ENCODE peak calls at places on chromosomes 2 and 18, in seven cellular contexts. F is K562, L is GM12878, C is HCT116, Y is H1, I is endothelial cell of umbilical vein, H is HepG2. N is an unnamed sample.

GRCh38 chr2:73716518-73717250 is 20.5 kb downstream of the TPRKB start:
- DNase-seq in F (no peak), L (no peak), C (no peak), Y (no peak), I (peak; percentile 80), H (peak; percentile 73), N (no peak)

GRCh38 chr2:121038831-121039230 is 246.2 kb downstream of the TFCP2L1 start:
- DNase-seq in F (no peak), L (no peak), C (no peak), Y (no peak), I (no peak), H (no peak), N (peak; percentile 64)

GRCh38 chr18:62460851-62461300 is 61.9 kb upstream of the ZCCHC2 start:
- DNase-seq in F (no peak), L (no peak), C (no peak), Y (no peak), I (no peak), H (peak; percentile 99), N (no peak)

GRCh38 chr2:24819442-24820174 is 26.4 kb downstream of the CENPO start:
- DNase-seq in F (no peak), L (no peak), C (no peak), Y (no peak), I (no peak), H (no peak), N (peak; percentile 24)

GRCh38 chr2:12762976-12763375 is 46.2 kb downstream of the TRIB2 start:
- DNase-seq in F (no peak), L (no peak), C (no peak), Y (no peak), I (no peak), H (no peak), N (no peak)

GRCh38 chr18:69757733-69758132 is 189.9 kb downstream of the CD226 start:
- DNase-seq in F (no peak), L (no peak), C (no peak), Y (no peak), I (no peak), H (no peak), N (no peak)

GRCh38 chr18:52499646-52500045 is 159.6 kb downstream of the DCC start:
- DNase-seq in F (no peak), L (no peak), C (no peak), Y (no peak), I (no peak), H (peak; percentile 33), N (no peak)

GRCh38 chr2:212428685-212429480 is 109.7 kb downstream of the ERBB4 start:
- DNase-seq in F (no peak), L (no peak), C (no peak), Y (no peak), I (no peak), H (no peak), N (no peak)

GRCh38 chr18:62621546-62621945 is 93.8 kb upstream of the PHLPP1 start:
- DNase-seq in F (no peak), L (no peak), C (no peak), Y (no peak), I (peak; percentile 53), H (no peak), N (no peak)

GRCh38 chr2:237956402-237956736 is 10.4 kb upstream of the UBE2F start:
- DNase-seq in F (no peak), L (no peak), C (no peak), Y (no peak), I (no peak), H (no peak), N (peak; percentile 80)

GRCh38 chr18:60070631-60071030 is 170.8 kb downstream of the PMAIP1 start:
- DNase-seq in F (no peak), L (no peak), C (no peak), Y (no peak), I (no peak), H (no peak), N (no peak)

GRCh38 chr2:216090369-216090786 is 8.7 kb downstream of the TMEM169 start:
- DNase-seq in F (no peak), L (no peak), C (no peak), Y (no peak), I (no peak), H (no peak), N (no peak)

GRCh38 chr2:238169708-238170251 is 11.0 kb downstream of the ERFE start:
- DNase-seq in F (no peak), L (no peak), C (no peak), Y (no peak), I (peak; percentile 81), H (no peak), N (peak; percentile 20)

GRCh38 chr2:86038291-86039081 is 67.2 kb downstream of the POLR1A start:
- DNase-seq in F (no peak), L (no peak), C (no peak), Y (no peak), I (peak; percentile 20), H (no peak), N (no peak)

DNA sequence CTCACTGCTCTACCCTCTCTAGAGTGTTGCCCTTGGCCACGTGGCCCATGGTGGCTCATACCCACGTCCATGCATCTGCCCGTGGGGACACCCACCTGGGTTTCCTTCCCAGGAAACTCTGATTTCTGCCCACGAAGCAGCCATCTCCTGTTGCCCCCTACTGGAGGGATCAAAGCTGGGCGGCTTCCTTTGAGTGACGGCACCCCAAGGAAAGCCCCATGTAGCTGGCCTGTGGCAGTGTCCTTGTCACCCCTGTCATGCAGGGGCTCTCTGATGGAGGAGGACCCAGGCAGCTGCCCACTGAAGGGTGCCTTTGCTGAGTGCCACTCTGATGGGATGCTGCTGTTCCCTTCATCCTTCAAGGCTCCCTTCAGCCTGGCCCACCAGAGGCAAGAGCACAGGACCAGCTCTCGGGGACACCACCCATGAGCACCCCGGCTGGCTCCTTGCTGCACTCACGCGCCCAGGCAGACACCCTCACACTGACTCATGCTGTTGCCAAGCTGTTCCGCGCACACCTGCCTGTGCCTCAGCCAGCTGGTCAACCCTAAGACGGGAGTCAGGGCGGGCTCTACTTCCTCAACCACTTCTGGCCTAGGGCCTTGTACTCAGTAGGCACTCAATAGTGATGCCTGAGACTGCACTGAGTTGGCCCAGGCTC is 101.1 kb downstream of the CTIF start:
- DNase-seq in F (peak; percentile 28), L (no peak), C (no peak), Y (no peak), I (no peak), H (no peak), N (no peak)
- TF ChIP-seq MAX in F (no peak), L (no peak), C (no peak), Y (no peak), I (no peak), H (no peak), N (no peak)

DNA sequence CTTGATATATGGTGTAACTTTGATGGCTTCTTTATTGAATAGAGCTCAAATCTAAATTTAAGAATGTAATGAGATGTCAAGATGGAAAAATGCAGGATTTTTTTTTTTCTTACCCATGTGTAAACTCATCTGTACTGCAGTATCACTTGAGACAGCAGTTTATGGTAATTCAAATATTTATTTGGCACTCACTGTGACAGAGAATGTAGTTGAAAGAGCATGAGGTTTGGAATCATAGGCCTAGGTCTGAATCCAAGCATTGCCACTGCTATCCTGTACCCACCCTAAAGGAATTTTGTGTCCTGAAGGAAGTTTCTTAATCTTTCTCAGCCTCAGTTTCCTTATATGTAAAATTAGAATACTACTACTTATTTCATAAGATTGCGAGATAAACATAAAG is 3.8 kb downstream of the CREB1 start:
- DNase-seq in F (no peak), L (no peak), C (no peak), Y (no peak), I (no peak), H (no peak), N (no peak)
- H3K4me2 ChIP-seq in F (peak overlapping the region; percentile 59), L (peak overlapping the region; percentile 66), C (no peak overlapping the region), Y (no peak overlapping the region), I (no peak overlapping the region), H (peak overlapping the region; percentile 12), N (no peak overlapping the region)

GRCh38 chr2:10891391-10891790 is 20.3 kb upstream of the KCNF1 start:
- DNase-seq in F (no peak), L (no peak), C (no peak), Y (no peak), I (no peak), H (no peak), N (no peak)

GRCh38 chr2:10894264-10894935 is 17.3 kb upstream of the KCNF1 start:
- DNase-seq in F (no peak), L (no peak), C (no peak), Y (no peak), I (no peak), H (no peak), N (no peak)

GRCh38 chr2:10891848-10892247 is 19.9 kb upstream of the KCNF1 start:
- DNase-seq in F (no peak), L (no peak), C (no peak), Y (no peak), I (no peak), H (no peak), N (no peak)

GRCh38 chr2:10892316-10892715 is 19.4 kb upstream of the KCNF1 start:
- DNase-seq in F (no peak), L (no peak), C (no peak), Y (no peak), I (no peak), H (no peak), N (no peak)

DNA sequence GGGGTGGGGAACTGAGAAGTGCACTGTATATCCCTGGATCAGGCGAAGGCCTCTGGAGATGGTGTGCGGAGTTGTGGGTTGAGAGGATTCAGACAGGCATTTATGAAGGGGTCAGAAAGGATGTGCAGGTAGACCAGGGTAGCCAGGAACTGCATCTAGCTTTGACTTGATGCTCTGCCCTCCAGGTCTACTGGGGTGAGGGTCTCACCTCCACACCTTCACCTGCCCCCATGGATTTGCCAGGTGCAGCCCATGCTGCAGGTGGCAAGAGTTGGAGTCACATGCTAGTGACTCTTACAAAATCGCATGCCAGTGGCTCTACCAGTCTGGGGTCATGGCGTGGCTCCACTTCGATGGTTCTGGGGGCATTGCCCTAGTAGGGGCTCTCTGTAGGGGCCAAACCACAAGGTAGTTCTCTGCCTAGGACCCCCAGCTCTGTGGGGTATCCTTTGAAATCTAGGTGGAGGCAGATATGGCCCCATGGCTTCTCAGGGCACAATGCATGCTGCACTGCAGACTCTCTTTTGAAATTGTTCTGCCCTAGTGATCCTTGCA is 18.9 kb upstream of the KCNF1 start:
- DNase-seq in F (no peak), L (no peak), C (no peak), Y (no peak), I (no peak), H (no peak), N (no peak)
- H3K27me3 ChIP-seq in F (peaks cover 31% of the 10 kb centered on the region), L (peaks cover 4% of the 10 kb centered on the region), C (peaks cover 2% of the 10 kb centered on the region), Y (no peaks in the 10 kb centered on the region), I (no peaks in the 10 kb centered on the region), H (no peaks in the 10 kb centered on the region), N (peaks cover 13% of the 10 kb centered on the region)

DNA sequence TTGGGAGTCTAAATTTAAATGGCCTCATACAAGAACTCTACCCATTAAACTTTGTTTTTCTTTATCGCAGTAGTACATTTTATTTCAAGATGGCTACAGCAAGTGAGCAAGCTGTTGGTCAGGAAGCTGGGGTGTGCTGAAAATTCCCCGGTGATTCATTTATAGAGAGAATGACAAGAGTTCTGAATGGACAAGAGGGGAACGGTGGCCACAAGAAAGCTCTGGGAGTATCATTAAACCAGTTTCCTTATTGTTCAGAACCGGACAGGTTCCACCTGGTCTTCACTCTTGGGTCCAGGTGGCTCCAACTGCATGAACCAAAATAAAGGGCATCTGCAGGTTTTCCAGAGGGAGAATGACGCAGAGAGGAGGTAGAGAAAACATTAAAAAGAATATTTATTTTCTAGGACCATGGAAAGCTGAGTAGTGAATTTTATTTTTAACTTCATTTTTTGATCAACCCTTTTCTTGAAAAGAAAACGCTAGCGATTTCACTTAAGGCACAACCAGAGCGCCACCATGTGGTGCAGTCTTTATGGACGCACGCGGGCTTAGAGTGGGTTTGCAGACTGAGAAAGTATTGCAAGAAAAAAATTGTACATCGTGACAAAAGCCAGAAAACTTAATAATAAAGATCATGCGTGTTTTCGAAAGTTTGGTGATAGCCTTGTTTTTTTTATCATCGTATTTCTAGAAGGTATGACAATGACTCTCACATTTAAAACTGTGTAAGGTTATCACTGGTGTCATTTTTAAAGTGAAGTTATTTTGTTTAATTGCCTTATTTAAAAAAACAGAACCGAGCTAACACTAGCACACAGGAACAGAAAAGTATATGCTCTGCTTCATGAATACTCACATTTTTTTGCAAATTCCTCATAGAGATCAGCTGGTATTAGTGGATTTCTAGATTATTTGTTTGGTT is 97.9 kb upstream of the NOL4 start:
- DNase-seq in F (no peak), L (peak; percentile 59), C (peak; percentile 1), Y (no peak), I (peak; percentile 65), H (peak; percentile 59), N (peak; percentile 36)
- TF ChIP-seq MAX in F (no peak), L (peak; percentile 35), C (no peak), Y (no peak), I (no peak), H (no peak), N (no peak)